ENCODE peak calls at places on chromosomes 5 and 9, in nine cellular contexts. W is substantia nigra; O is endothelial cell; X is ACHN; B is A673; T is hepatic stellate cell; U is pons; K is sigmoid colon; Z is stimulated activated CD4-positive, alpha-beta T cell treated with anti-CD3 and anti-CD28 coated beads, Interleukin-1b, Interleukin-23, amount 100 ng/mL, for 4 hours. Q is an unnamed sample.

GRCh38 chr9:130936285-130937117 is 2.5 kb downstream of the FIBCD1 start:
- DNase-seq in W (no peak), O (no peak), X (no peak), B (no peak), T (peak; percentile 90), U (no peak), K (no peak), Z (no peak), Q (no peak)

GRCh38 chr5:39016587-39017275 is 57.5 kb downstream of the RICTOR start:
- DNase-seq in W (no peak), O (no peak), X (no peak), B (no peak), T (no peak), U (no peak), K (no peak), Z (no peak), Q (no peak)

GRCh38 chr5:112240011-112240410 is 179.1 kb downstream of the EPB41L4A start:
- DNase-seq in W (no peak), O (no peak), X (peak; percentile 75), B (no peak), T (no peak), U (no peak), K (no peak), Z (no peak), Q (no peak)

GRCh38 chr5:179762079-179762780 is 29.6 kb downstream of the MAML1 start:
- DNase-seq in W (no peak), O (no peak), X (no peak), B (peak; percentile 43), T (no peak), U (no peak), K (no peak), Z (no peak), Q (no peak)

GRCh38 chr5:1554410-1554967 is 30.7 kb upstream of the LPCAT1 start:
- DNase-seq in W (no peak), O (no peak), X (no peak), B (no peak), T (no peak), U (no peak), K (no peak), Z (no peak), Q (no peak)

GRCh38 chr9:131105952-131106351 is 9.6 kb downstream of the AIF1L start:
- DNase-seq in W (no peak), O (no peak), X (no peak), B (no peak), T (no peak), U (no peak), K (no peak), Z (no peak), Q (no peak)

GRCh38 chr5:138748630-138749081 is 4.6 kb upstream of the CTNNA1 start:
- DNase-seq in W (no peak), O (no peak), X (no peak), B (no peak), T (no peak), U (no peak), K (no peak), Z (no peak), Q (no peak)

GRCh38 chr5:166722939-166723338 is 1568.5 kb upstream of the WWC1 start:
- DNase-seq in W (no peak), O (no peak), X (peak; percentile 45), B (peak; percentile 1), T (no peak), U (no peak), K (no peak), Z (no peak), Q (no peak)

GRCh38 chr5:122126177-122126701 is 3.1 kb upstream of the ZNF474 start:
- DNase-seq in W (no peak), O (no peak), X (no peak), B (no peak), T (no peak), U (no peak), K (no peak), Z (no peak), Q (no peak)

GRCh38 chr9:136721339-136722092 is 9.1 kb downstream of the DIPK1B start:
- DNase-seq in W (no peak), O (no peak), X (no peak), B (peak; percentile 57), T (no peak), U (no peak), K (no peak), Z (no peak), Q (no peak)

GRCh38 chr9:93108301-93109041 is 12.5 kb downstream of the CARD19 start:
- DNase-seq in W (no peak), O (no peak), X (no peak), B (no peak), T (no peak), U (no peak), K (peak; percentile 64), Z (no peak), Q (no peak)

Q was measured in immature natural killer cell.